ENCODE peak calls at places on chromosome X, in four cellular contexts. Q is K562, F is GM12878, O is HepG2. P is an unnamed sample.

GRCh38 chrX:74422576-74423288 is 1.4 kb downstream of the SLC16A2 start:
- DNase-seq in Q (no peak), F (no peak), O (peak; percentile 4), P (peak; percentile 58)

GRCh38 chrX:104113237-104113965 is 1.1 kb downstream of the ZCCHC18 start:
- DNase-seq in Q (peak; percentile 46), F (no peak), O (peak; percentile 2), P (peak; percentile 77)

GRCh38 chrX:107025538-107025937 is 25.5 kb upstream of the MORC4 start:
- DNase-seq in Q (peak; percentile 38), F (no peak), O (peak; percentile 12), P (peak; percentile 50)

GRCh38 chrX:65705439-65705838 is 38.0 kb downstream of the MSN start:
- DNase-seq in Q (no peak), F (no peak), O (no peak), P (no peak)

GRCh38 chrX:9794495-9794894 is 8.3 kb downstream of the SHROOM2 start:
- DNase-seq in Q (no peak), F (no peak), O (no peak), P (no peak)

GRCh38 chrX:29531336-29531735 is 684.0 kb upstream of the MAGEB2 start:
- DNase-seq in Q (no peak), F (peak; percentile 37), O (no peak), P (no peak)

GRCh38 chrX:18885317-18886004 is 98.5 kb downstream of the PHKA2 start:
- DNase-seq in Q (no peak), F (peak; percentile 8), O (no peak), P (no peak)

GRCh38 chrX:7252013-7252610 is 104.2 kb upstream of the PUDP start:
- DNase-seq in Q (no peak), F (no peak), O (no peak), P (no peak)

GRCh38 chrX:133335027-133335426 is 80.3 kb downstream of the GPC4 start:
- DNase-seq in Q (peak; percentile 23), F (no peak), O (no peak), P (peak; percentile 39)
- TF ChIP-seq BHLHE40 in Q (no peak), F (no peak), O (no peak), P (no peak)

GRCh38 chrX:70424801-70425200 is 1.7 kb downstream of the GDPD2 start:
- DNase-seq in Q (no peak), F (no peak), O (no peak), P (no peak)

GRCh38 chrX:70423937-70424336 is 823 bp downstream of the GDPD2 start:
- DNase-seq in Q (no peak), F (no peak), O (no peak), P (no peak)

GRCh38 chrX:70421618-70422017 is 1.5 kb upstream of the GDPD2 start:
- DNase-seq in Q (no peak), F (no peak), O (no peak), P (no peak)

GRCh38 chrX:70426286-70427278 is 3.5 kb downstream of the GDPD2 start:
- DNase-seq in Q (no peak), F (no peak), O (no peak), P (no peak)

DNA sequence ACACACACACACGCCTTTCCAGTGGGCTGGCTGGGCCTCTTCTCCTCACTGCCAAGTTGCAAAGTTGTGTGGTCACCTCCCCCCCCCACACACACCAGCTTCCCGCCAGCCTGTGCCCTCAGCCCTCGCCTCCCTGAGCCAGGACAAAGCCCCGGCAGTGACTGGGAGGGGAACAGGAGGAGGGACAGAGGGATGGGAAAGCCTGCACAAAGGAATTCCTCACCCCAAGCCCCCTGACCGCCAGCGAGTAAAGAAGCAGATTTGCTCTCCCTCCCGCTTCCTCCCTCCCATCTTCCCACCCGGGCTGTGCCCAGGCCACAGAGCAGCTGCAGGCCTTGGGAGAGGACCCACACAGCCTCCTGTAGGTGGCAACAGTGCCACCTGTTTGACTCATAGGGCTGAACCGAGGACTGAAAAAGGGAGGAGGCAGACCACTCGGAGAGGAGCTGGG is at the start of gene GDPD2:
- DNase-seq in Q (no peak), F (no peak), O (peak; percentile 50), P (peak; percentile 28)
- TF ChIP-seq TARDBP in Q (no peak), F (no peak), O (no peak), P (no peak)

GRCh38 chrX:150568320-150569154 is at the start of gene MTM1:
- DNase-seq in Q (peak; percentile 95), F (peak; percentile 71), O (peak; percentile 91), P (peak; percentile 97)

GRCh38 chrX:150564838-150565237 is 3.6 kb upstream of the MTM1 start:
- DNase-seq in Q (no peak), F (no peak), O (no peak), P (no peak)

GRCh38 chrX:150566734-150567182 is 1.7 kb upstream of the MTM1 start:
- DNase-seq in Q (no peak), F (no peak), O (no peak), P (no peak)

GRCh38 chrX:150567645-150568319 is 639 bp upstream of the MTM1 start:
- DNase-seq in Q (no peak), F (no peak), O (no peak), P (no peak)

DNA sequence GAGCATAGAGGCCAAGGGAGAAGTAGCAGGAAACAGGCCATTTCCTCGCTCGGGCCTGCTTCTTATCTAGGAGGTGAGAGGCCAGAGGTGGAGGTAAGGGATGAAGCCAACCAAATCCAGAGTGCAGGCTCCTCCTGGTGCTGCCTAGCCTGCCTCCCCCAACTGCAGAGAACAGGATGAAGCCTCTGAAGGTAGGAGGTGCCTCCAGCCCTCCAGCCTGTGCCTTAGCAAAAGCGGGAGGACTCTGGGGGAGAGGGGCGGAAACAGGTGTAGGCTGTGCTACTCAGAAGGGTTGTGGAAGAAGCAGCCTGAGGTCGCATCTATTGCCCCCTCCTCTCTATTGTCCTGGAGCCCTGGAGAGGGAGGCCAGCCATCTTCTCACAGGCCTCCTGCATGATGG is 2.9 kb upstream of the MTM1 start:
- DNase-seq in Q (no peak), F (no peak), O (no peak), P (no peak)
- TF ChIP-seq BHLHE40 in Q (no peak), F (no peak), O (no peak), P (no peak)

DNA sequence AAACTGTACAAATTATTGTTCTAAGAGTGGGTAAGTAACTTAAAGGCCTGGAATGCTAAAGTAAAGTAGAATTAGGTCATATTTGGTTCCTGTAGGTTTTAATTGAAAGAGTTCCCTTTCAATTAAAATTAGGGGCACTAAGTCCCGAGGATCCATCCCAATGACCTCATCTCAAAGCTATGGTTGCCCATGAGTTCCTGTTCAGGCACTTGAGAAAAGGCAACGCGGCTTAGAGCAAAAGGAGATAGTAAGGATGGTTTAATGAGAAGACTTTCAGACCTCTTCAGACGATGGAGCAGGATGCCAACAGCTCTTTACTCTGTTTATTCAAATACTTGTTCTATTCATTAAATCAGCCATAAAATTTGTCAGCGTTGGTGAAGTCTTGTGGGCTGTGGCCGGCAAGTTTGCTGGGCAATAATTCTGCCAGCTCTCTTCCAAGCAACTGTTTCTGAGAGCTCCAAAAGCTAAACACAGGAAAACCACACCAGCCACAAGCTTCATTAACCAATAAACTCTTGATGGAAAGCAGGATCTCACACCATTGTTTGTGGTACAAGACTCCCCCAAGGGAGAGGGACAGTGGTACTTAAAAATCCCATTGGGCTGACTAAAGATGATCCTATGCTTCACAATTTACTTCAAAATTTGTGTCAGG is 167.4 kb downstream of the COL4A6 start:
- DNase-seq in Q (no peak), F (no peak), O (no peak), P (no peak)
- TF ChIP-seq TARDBP in Q (no peak), F (no peak), O (no peak), P (no peak)

GRCh38 chrX:12463052-12463451 is 324.8 kb downstream of the FRMPD4 start:
- DNase-seq in Q (no peak), F (no peak), O (no peak), P (no peak)
- TF ChIP-seq BHLHE40 in Q (no peak), F (no peak), O (no peak), P (no peak)

DNA sequence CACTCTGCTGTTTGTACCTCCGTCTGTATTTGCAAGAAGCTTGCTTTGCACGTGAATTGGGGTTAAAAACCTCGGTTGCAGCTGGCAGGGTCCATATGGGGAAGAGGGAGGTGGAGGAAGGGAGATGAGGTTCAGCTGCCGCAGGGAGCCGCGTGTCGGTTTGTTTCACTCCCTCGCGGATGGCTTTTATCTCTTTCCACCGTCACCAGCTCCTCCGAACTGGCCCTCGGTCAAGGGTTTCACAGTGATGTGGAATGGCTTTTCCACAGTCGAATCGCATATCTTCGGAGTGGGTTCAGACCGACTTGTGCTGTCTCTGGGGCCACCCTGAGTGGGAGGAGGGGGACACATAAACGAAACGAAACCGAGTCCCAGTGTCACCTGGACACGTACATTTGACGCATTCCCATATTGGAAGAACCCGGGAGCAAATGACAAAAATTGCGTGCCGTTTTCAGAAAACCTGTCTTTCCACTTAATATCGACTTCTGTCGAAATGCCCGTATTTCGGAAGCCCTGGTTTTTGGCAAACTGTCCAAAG is 929 bp downstream of the ZBTB33 start:
- DNase-seq in Q (peak; percentile 75), F (no peak), O (peak; percentile 3), P (peak; percentile 31)
- TF ChIP-seq TARDBP in Q (no peak), F (no peak), O (no peak), P (no peak)

GRCh38 chrX:47201545-47201944 is 7.9 kb downstream of the UBA1 start:
- DNase-seq in Q (no peak), F (no peak), O (no peak), P (no peak)
- TF ChIP-seq BHLHE40 in Q (no peak), F (no peak), O (no peak), P (no peak)

GRCh38 chrX:4091046-4091760 is 377.8 kb upstream of the PRKX start:
- DNase-seq in Q (no peak), F (no peak), O (no peak), P (no peak)
- TF ChIP-seq TARDBP in Q (no peak), F (no peak), O (no peak), P (no peak)

GRCh38 chrX:349196-349595 is 30.6 kb upstream of the GTPBP6 start:
- DNase-seq in Q (no peak), F (no peak), O (no peak), P (no peak)
- TF ChIP-seq BHLHE40 in Q (no peak), F (no peak), O (no peak), P (no peak)

P was measured in HEK293T.